ENCODE peak calls at places on chromosomes 11 and 22, in nine cellular contexts. Q, P, S, H, R, Y, F, L and D are unnamed samples.

GRCh38 chr11:11993814-11994213 is 14.6 kb downstream of the DKK3 start:
- DNase-seq in Q (no peak), P (no peak), L (peak), F (peak), Y (no peak), S (no peak), R (peak), H (no peak), D (no peak)

GRCh38 chr22:45925811-45926351 is 51.1 kb downstream of the WNT7B start:
- DNase-seq in Y (no peak), F (no peak), P (no peak), L (no peak), Q (no peak), R (no peak), H (no peak), S (no peak), D (no peak)

GRCh38 chr11:73478737-73479347 is 102.6 kb downstream of the RELT start:
- DNase-seq in R (peak), L (peak), Q (no peak), S (no peak), Y (no peak), F (no peak), P (peak), H (no peak), D (no peak)

GRCh38 chr11:35192347-35192746 is 53.4 kb downstream of the CD44 start:
- DNase-seq in P (peak), L (no peak), F (no peak), S (no peak), H (no peak), Q (no peak), R (no peak), Y (peak), D (no peak)

GRCh38 chr11:129368889-129369672 is 6.6 kb upstream of the BARX2 start:
- DNase-seq in L (no peak), H (no peak), Y (no peak), F (no peak), Q (no peak), R (no peak), P (peak), S (no peak), D (no peak)

GRCh38 chr11:36343436-36343835 is 47.3 kb downstream of the PRR5L start:
- DNase-seq in H (no peak), R (no peak), F (no peak), Y (no peak), L (no peak), Q (no peak), P (no peak), S (no peak), D (no peak)

GRCh38 chr11:126225266-126225665 is 13.7 kb downstream of the FAM118B start:
- DNase-seq in Q (no peak), H (no peak), F (no peak), S (no peak), L (no peak), R (no peak), Y (no peak), P (no peak), D (no peak)

GRCh38 chr11:34208266-34209135 is 103.1 kb downstream of the NAT10 start:
- DNase-seq in Y (no peak), R (no peak), L (peak), H (peak), F (no peak), P (no peak), Q (no peak), S (peak), D (no peak)

GRCh38 chr11:73648629-73649046 is 2.3 kb downstream of the PLEKHB1 start:
- DNase-seq in L (no peak), H (no peak), S (no peak), P (no peak), F (no peak), Y (no peak), R (no peak), Q (no peak), D (no peak)

GRCh38 chr11:108115495-108116140 is 5.7 kb upstream of the ACAT1 start:
- DNase-seq in Y (peak), L (peak), F (peak), P (peak), Q (no peak), H (no peak), S (no peak), R (peak), D (no peak)

GRCh38 chr11:73314121-73314948 is 6.3 kb downstream of the ARHGEF17 start:
- DNase-seq in P (no peak), L (peak), F (peak), R (no peak), Q (no peak), H (no peak), Y (peak), S (no peak), D (no peak)

GRCh38 chr11:94974178-94974577 is 669 bp downstream of the KDM4D start:
- DNase-seq in L (no peak), Q (no peak), Y (no peak), S (no peak), R (no peak), H (no peak), P (no peak), F (no peak), D (no peak)

GRCh38 chr11:112541140-112541901 is 280.7 kb upstream of the PLET1 start:
- DNase-seq in Q (no peak), L (no peak), H (no peak), S (no peak), Y (no peak), P (no peak), F (no peak), R (no peak), D (no peak)

GRCh38 chr22:45932066-45932465 is 44.9 kb downstream of the WNT7B start:
- DNase-seq in F (no peak), L (peak), Y (no peak), P (no peak), R (no peak), H (no peak), S (no peak), Q (no peak), D (no peak)

GRCh38 chr11:72828081-72828567 is 13.9 kb downstream of the ATG16L2 start:
- DNase-seq in L (no peak), Y (no peak), Q (no peak), P (no peak), H (no peak), S (no peak), R (no peak), F (no peak), D (no peak)

GRCh38 chr22:35071784-35072183 is 5.8 kb downstream of the ISX start:
- DNase-seq in H (no peak), F (no peak), P (no peak), S (no peak), R (no peak), Y (no peak), L (no peak), Q (no peak), D (no peak)

GRCh38 chr22:39634530-39635399 is 64.2 kb downstream of the CACNA1I start:
- DNase-seq in S (peak), P (peak), L (peak), R (no peak), F (no peak), Y (no peak), H (no peak), Q (no peak), D (no peak)

GRCh38 chr22:30866216-30866615 is 102.4 kb downstream of the MORC2 start:
- DNase-seq in S (no peak), Q (no peak), F (no peak), H (no peak), P (no peak), L (no peak), Y (no peak), R (no peak), D (no peak)

GRCh38 chr22:37425800-37426531 is 1.3 kb downstream of the ELFN2 start:
- DNase-seq in Y (no peak), H (no peak), R (peak), Q (no peak), P (peak), L (no peak), S (no peak), F (no peak), D (no peak)

GRCh38 chr11:121281609-121282164 is 10.9 kb upstream of the SC5D start:
- DNase-seq in S (no peak), F (no peak), Q (no peak), H (no peak), R (no peak), P (no peak), Y (no peak), L (no peak), D (no peak)